ENCODE peak calls at places on chromosomes 1 and 21, in ten cellular contexts. R is NB4; Y is RPMI7951; B is activated CD8-positive, alpha-beta memory T cell treated with anti-CD3 and anti-CD28 coated beads for 48 hours; O is HL-60; P is amniotic stem cell; V is coronary artery; J is fibroblast of pulmonary artery; Q is CD8-positive, alpha-beta T cell; G is cardiac fibroblast. H is an unnamed sample.

GRCh38 chr1:65039508-65039907 is 73.2 kb upstream of the JAK1 start:
- DNase-seq in B (no peak), Y (no peak), J (no peak), O (no peak), R (no peak), G (no peak), Q (no peak), P (no peak), V (no peak), H (no peak)

GRCh38 chr1:85502625-85503083 is 37.7 kb upstream of the DDAH1 start:
- DNase-seq in J (peak), R (peak), G (peak), B (no peak), P (no peak), Y (peak), V (no peak), O (peak), Q (no peak), H (peak)

GRCh38 chr1:36387141-36387949 is 1.6 kb upstream of the STK40 start:
- DNase-seq in Y (peak), B (no peak), Q (no peak), O (no peak), R (no peak), V (no peak), G (peak), J (peak), P (peak), H (peak)

GRCh38 chr21:45364464-45365185 is 40.3 kb upstream of the COL18A1 start:
- DNase-seq in O (no peak), B (no peak), P (no peak), G (peak), Q (no peak), R (no peak), Y (peak), V (no peak), J (peak), H (no peak)

GRCh38 chr1:151837841-151838490 is 1.7 kb downstream of the C2CD4D start:
- DNase-seq in V (no peak), P (no peak), Q (peak), J (no peak), B (no peak), R (peak), Y (no peak), G (no peak), O (no peak), H (no peak)

GRCh38 chr1:226646026-226646869 is 92.8 kb downstream of the ITPKB start:
- DNase-seq in J (no peak), G (no peak), B (no peak), Y (no peak), P (no peak), O (no peak), V (no peak), Q (no peak), R (no peak), H (no peak)

GRCh38 chr1:188325211-188325610 is 1496.5 kb downstream of the PLA2G4A start:
- DNase-seq in G (no peak), Y (no peak), J (no peak), V (no peak), Q (no peak), R (no peak), O (no peak), P (no peak), B (no peak), H (no peak)

GRCh38 chr1:67158401-67158800 is 7.9 kb upstream of the IL23R start:
- DNase-seq in R (no peak), B (no peak), V (no peak), G (no peak), Y (no peak), P (no peak), J (no peak), Q (no peak), O (no peak), H (no peak)

GRCh38 chr1:245458234-245458633 is 303.4 kb downstream of the KIF26B start:
- DNase-seq in O (no peak), G (no peak), R (no peak), Y (peak), J (no peak), B (no peak), Q (no peak), P (no peak), V (no peak), H (no peak)

GRCh38 chr1:23902611-23903278 is 10.4 kb downstream of the CNR2 start:
- DNase-seq in B (no peak), V (no peak), G (no peak), Y (no peak), R (no peak), J (no peak), Q (no peak), P (no peak), O (no peak), H (no peak)

GRCh38 chr1:24905979-24906720 is 23.9 kb downstream of the RUNX3 start:
- DNase-seq in R (no peak), Y (no peak), J (no peak), P (no peak), O (no peak), G (no peak), B (no peak), V (peak), Q (peak), H (no peak)

GRCh38 chr1:179251675-179252074 is 22.2 kb upstream of the ABL2 start:
- DNase-seq in R (peak), B (no peak), Q (no peak), Y (peak), P (peak), V (no peak), G (peak), O (no peak), J (peak), H (peak)

GRCh38 chr21:24205317-24205716 is 1402.0 kb downstream of the MRPL39 start:
- DNase-seq in V (no peak), B (no peak), R (no peak), Y (no peak), Q (no peak), J (no peak), P (no peak), O (no peak), G (no peak), H (no peak)

GRCh38 chr21:28938726-28939125 is 54.0 kb downstream of the LTN1 start:
- DNase-seq in J (no peak), V (no peak), B (no peak), Q (no peak), R (peak), G (no peak), Y (no peak), O (peak), P (no peak), H (peak)

GRCh38 chr1:225460737-225461532 is 33.1 kb upstream of the LBR start:
- DNase-seq in J (no peak), B (peak), G (peak), O (no peak), R (peak), Y (no peak), P (no peak), V (no peak), Q (peak), H (no peak)

GRCh38 chr1:109930252-109930993 is 19.8 kb downstream of the CSF1 start:
- DNase-seq in Q (no peak), J (no peak), R (no peak), V (no peak), B (no peak), G (no peak), Y (no peak), P (no peak), O (no peak), H (no peak)

GRCh38 chr1:160130939-160131338 is 15.4 kb downstream of the ATP1A2 start:
- DNase-seq in V (no peak), Q (no peak), G (no peak), P (no peak), Y (no peak), B (no peak), R (no peak), O (no peak), J (no peak), H (no peak)

GRCh38 chr1:99766378-99766800 is at the start of gene FRRS1:
- DNase-seq in Y (peak), B (no peak), R (peak), P (peak), O (peak), G (peak), V (no peak), Q (peak), J (peak), H (peak)

GRCh38 chr21:45340515-45340914 is 52.8 kb upstream of the POFUT2 start:
- DNase-seq in R (no peak), B (no peak), O (no peak), P (no peak), Q (no peak), Y (no peak), J (no peak), G (no peak), V (no peak), H (no peak)